ENCODE peak calls at places on chromosomes 6 and 20, in five cellular contexts. Y, K, Z, E and D are unnamed samples.

GRCh38 chr6:157724960-157725741 is 97.9 kb upstream of the SNX9 start:
- DNase-seq in Y (no peak), K (no peak), Z (no peak), E (no peak), D (no peak)

GRCh38 chr6:38509713-38510112 is 130.0 kb downstream of the BTBD9 start:
- DNase-seq in Y (no peak), K (no peak), Z (no peak), E (no peak), D (peak)

GRCh38 chr6:163529605-163530004 is 115.1 kb downstream of the QKI start:
- DNase-seq in Y (peak), K (no peak), Z (no peak), E (peak), D (no peak)

GRCh38 chr6:78598966-78599365 is 268.4 kb upstream of the IRAK1BP1 start:
- DNase-seq in Y (peak), K (no peak), Z (no peak), E (peak), D (no peak)

GRCh38 chr6:6386010-6386409 is 65.5 kb upstream of the F13A1 start:
- DNase-seq in Y (no peak), K (no peak), Z (no peak), E (no peak), D (no peak)

GRCh38 chr20:37479925-37480691 is 40.9 kb upstream of the NNAT start:
- DNase-seq in Y (no peak), K (no peak), Z (no peak), E (no peak), D (no peak)

GRCh38 chr6:68654134-68654533 is 19.1 kb downstream of the ADGRB3 start:
- DNase-seq in Y (no peak), K (no peak), Z (no peak), E (no peak), D (no peak)

GRCh38 chr6:139311826-139312225 is 20.0 kb upstream of the TXLNB start:
- DNase-seq in Y (no peak), K (no peak), Z (no peak), E (no peak), D (no peak)

GRCh38 chr6:121522265-121522664 is 86.8 kb downstream of the GJA1 start:
- DNase-seq in Y (peak), K (no peak), Z (no peak), E (peak), D (no peak)

GRCh38 chr6:37882724-37883413 is 63.3 kb downstream of the ZFAND3 start:
- DNase-seq in Y (no peak), K (no peak), Z (no peak), E (no peak), D (peak)